ENCODE peak calls at places on chromosomes 5 and 9, in eight cellular contexts. A is spleen, F is uterus, G is body of pancreas, Y is kidney, C is pancreas, J is GM23248, X is hepatocyte. W is an unnamed sample.
A peak's percentile ranks its signal among the peaks of the same experiment; 100 is the strongest.

GRCh38 chr9:121298689-121299112 is 30.7 kb downstream of the GSN start:
- DNase-seq in A (no peak), F (peak; percentile 62), G (no peak), Y (no peak), C (no peak), J (peak; percentile 31), X (no peak), W (no peak)

GRCh38 chr5:54902817-54903473 is 82.4 kb downstream of the ESM1 start:
- DNase-seq in A (no peak), F (no peak), G (no peak), Y (no peak), C (no peak), J (peak; percentile 60), X (no peak), W (no peak)

GRCh38 chr5:34803974-34804373 is 35.0 kb upstream of the TTC23L start:
- DNase-seq in A (no peak), F (no peak), G (no peak), Y (no peak), C (no peak), J (peak; percentile 35), X (no peak), W (no peak)

GRCh38 chr5:40605295-40605958 is 74.3 kb upstream of the PTGER4 start:
- DNase-seq in A (no peak), F (no peak), G (no peak), Y (no peak), C (no peak), J (no peak), X (no peak), W (no peak)

GRCh38 chr5:139662617-139663016 is 14.5 kb downstream of the CXXC5 start:
- DNase-seq in A (no peak), F (no peak), G (peak; percentile 70), Y (no peak), C (no peak), J (no peak), X (no peak), W (no peak)

GRCh38 chr5:78803386-78803785 is 154.8 kb upstream of the LHFPL2 start:
- DNase-seq in A (no peak), F (peak; percentile 87), G (peak; percentile 42), Y (peak; percentile 81), C (peak; percentile 14), J (peak; percentile 39), X (no peak), W (no peak)

GRCh38 chr9:86660146-86660545 is 287.2 kb downstream of the GAS1 start:
- DNase-seq in A (no peak), F (no peak), G (no peak), Y (no peak), C (no peak), J (peak; percentile 90), X (no peak), W (no peak)

GRCh38 chr5:127536687-127537086 is 19.2 kb downstream of the PRRC1 start:
- DNase-seq in A (no peak), F (no peak), G (no peak), Y (no peak), C (no peak), J (peak; percentile 43), X (no peak), W (no peak)

GRCh38 chr5:117072439-117072838 is 497.8 kb upstream of the SEMA6A start:
- DNase-seq in A (no peak), F (no peak), G (no peak), Y (no peak), C (no peak), J (no peak), X (no peak), W (no peak)

GRCh38 chr5:128007939-128008338 is 75.6 kb upstream of the SLC12A2 start:
- DNase-seq in A (no peak), F (no peak), G (no peak), Y (no peak), C (no peak), J (no peak), X (no peak), W (no peak)

GRCh38 chr5:137395011-137395755 is 103.9 kb downstream of the SPOCK1 start:
- DNase-seq in A (no peak), F (no peak), G (no peak), Y (no peak), C (no peak), J (peak; percentile 74), X (no peak), W (no peak)

GRCh38 chr5:57033103-57033502 is 81.2 kb upstream of the MIER3 start:
- DNase-seq in A (no peak), F (no peak), G (peak; percentile 27), Y (no peak), C (peak; percentile 25), J (no peak), X (peak; percentile 24), W (no peak)

GRCh38 chr5:61907995-61908394 is 398.0 kb upstream of the KIF2A start:
- DNase-seq in A (no peak), F (no peak), G (no peak), Y (no peak), C (no peak), J (no peak), X (no peak), W (no peak)

GRCh38 chr9:104769655-104770054 is 5.7 kb downstream of the NIPSNAP3B start:
- DNase-seq in A (no peak), F (no peak), G (no peak), Y (no peak), C (no peak), J (no peak), X (no peak), W (no peak)

GRCh38 chr5:96680759-96681158 is 18.6 kb downstream of the CAST start:
- DNase-seq in A (no peak), F (no peak), G (no peak), Y (peak; percentile 80), C (no peak), J (no peak), X (no peak), W (no peak)

GRCh38 chr5:78076351-78076750 is 218.1 kb downstream of the AP3B1 start:
- DNase-seq in A (no peak), F (no peak), G (no peak), Y (no peak), C (no peak), J (no peak), X (peak; percentile 4), W (no peak)

GRCh38 chr5:90153031-90153430 is 256.5 kb downstream of the CETN3 start:
- DNase-seq in A (no peak), F (no peak), G (no peak), Y (no peak), C (no peak), J (peak; percentile 4), X (no peak), W (no peak)

GRCh38 chr9:10008101-10008799 is 604.6 kb downstream of the PTPRD start:
- DNase-seq in A (no peak), F (no peak), G (no peak), Y (no peak), C (no peak), J (no peak), X (no peak), W (no peak)

GRCh38 chr5:35393901-35394300 is 163.6 kb upstream of the PRLR start:
- DNase-seq in A (no peak), F (no peak), G (no peak), Y (no peak), C (no peak), J (no peak), X (no peak), W (no peak)

GRCh38 chr9:87676976-87677775 is 48.7 kb upstream of the CTSL start:
- DNase-seq in A (no peak), F (no peak), G (no peak), Y (no peak), C (no peak), J (peak; percentile 32), X (peak; percentile 5), W (no peak)

GRCh38 chr9:128007566-128008138 is 26.9 kb upstream of the EEIG1 start:
- DNase-seq in A (peak; percentile 96), F (no peak), G (peak; percentile 35), Y (peak; percentile 89), C (peak; percentile 35), J (peak; percentile 40), X (peak; percentile 48), W (peak; percentile 75)

GRCh38 chr9:68738346-68738745 is 33.3 kb downstream of the PIP5K1B start:
- DNase-seq in A (no peak), F (no peak), G (no peak), Y (no peak), C (no peak), J (no peak), X (no peak), W (no peak)

GRCh38 chr5:16550316-16550952 is 66.4 kb downstream of the RETREG1 start:
- DNase-seq in A (no peak), F (no peak), G (peak; percentile 66), Y (no peak), C (peak; percentile 66), J (peak; percentile 77), X (peak; percentile 64), W (no peak)

GRCh38 chr5:107985144-107985543 is 314.4 kb upstream of the EFNA5 start:
- DNase-seq in A (no peak), F (no peak), G (peak; percentile 70), Y (no peak), C (peak; percentile 29), J (peak; percentile 5), X (peak; percentile 43), W (no peak)

GRCh38 chr9:35051069-35051967 is 21.1 kb downstream of the VCP start:
- DNase-seq in A (no peak), F (peak; percentile 43), G (peak; percentile 57), Y (no peak), C (peak; percentile 56), J (peak; percentile 69), X (peak; percentile 53), W (peak; percentile 40)

GRCh38 chr9:19028835-19029451 is 4.1 kb downstream of the SAXO1 start:
- DNase-seq in A (no peak), F (peak; percentile 31), G (peak; percentile 50), Y (no peak), C (peak; percentile 52), J (peak; percentile 80), X (peak; percentile 81), W (no peak)

GRCh38 chr5:150021491-150022162 is 21.1 kb downstream of the HMGXB3 start:
- DNase-seq in A (no peak), F (no peak), G (no peak), Y (peak; percentile 79), C (no peak), J (peak; percentile 54), X (no peak), W (no peak)

GRCh38 chr5:178793696-178794095 is 63.2 kb upstream of the ZNF354A start:
- DNase-seq in A (no peak), F (no peak), G (no peak), Y (no peak), C (no peak), J (no peak), X (no peak), W (no peak)
- H3K9me3 ChIP-seq in A (no peaks in the 10 kb centered on the region), F (no peaks in the 10 kb centered on the region), G (no peaks in the 10 kb centered on the region), Y (no peaks in the 10 kb centered on the region), C (no peaks in the 10 kb centered on the region), J (no peaks in the 10 kb centered on the region), X (no peaks in the 10 kb centered on the region), W (no peaks in the 10 kb centered on the region)

GRCh38 chr5:18179579-18179978 is 545.3 kb downstream of the TAF11L14 start:
- DNase-seq in A (no peak), F (no peak), G (no peak), Y (no peak), C (no peak), J (no peak), X (no peak), W (no peak)
- H3K9me3 ChIP-seq in A (peaks cover 3% of the 10 kb centered on the region), F (no peaks in the 10 kb centered on the region), G (no peaks in the 10 kb centered on the region), Y (no peaks in the 10 kb centered on the region), C (no peaks in the 10 kb centered on the region), J (no peaks in the 10 kb centered on the region), X (no peaks in the 10 kb centered on the region), W (no peaks in the 10 kb centered on the region)

GRCh38 chr9:103601287-103601686 is 492.8 kb upstream of the SMC2 start:
- DNase-seq in A (no peak), F (no peak), G (no peak), Y (no peak), C (no peak), J (no peak), X (no peak), W (no peak)
- H3K9me3 ChIP-seq in A (peaks cover 20% of the 10 kb centered on the region), F (no peaks in the 10 kb centered on the region), G (no peaks in the 10 kb centered on the region), Y (peaks cover 8% of the 10 kb centered on the region), C (no peaks in the 10 kb centered on the region), J (no peaks in the 10 kb centered on the region), X (no peaks in the 10 kb centered on the region), W (no peaks in the 10 kb centered on the region)

GRCh38 chr5:180259260-180259611 is 32.6 kb downstream of the MAPK9 start:
- DNase-seq in A (no peak), F (no peak), G (no peak), Y (no peak), C (no peak), J (no peak), X (no peak), W (no peak)
- H3K9me3 ChIP-seq in A (peaks cover 100% of the 10 kb centered on the region), F (peaks cover 6% of the 10 kb centered on the region), G (peaks cover 5% of the 10 kb centered on the region), Y (peaks cover 93% of the 10 kb centered on the region), C (peaks cover 14% of the 10 kb centered on the region), J (peaks cover 14% of the 10 kb centered on the region), X (peaks cover 59% of the 10 kb centered on the region), W (peaks cover 34% of the 10 kb centered on the region)